ENCODE peak calls at places on chromosomes 5 and 9, in seven cellular contexts. F, L, K, M, V, Q and G are unnamed samples.

GRCh38 chr5:156695774-156696173 is 154.3 kb upstream of the PPP1R2B start:
- DNase-seq in F (no peak), L (no peak), K (no peak), M (no peak), V (no peak), Q (no peak), G (no peak)

GRCh38 chr5:159209438-159210305 is at the start of gene RNF145:
- DNase-seq in F (peak; percentile 81), L (peak; percentile 47), K (peak; percentile 88), M (peak; percentile 74), V (peak; percentile 86), Q (peak; percentile 79), G (peak; percentile 70)

GRCh38 chr5:76257897-76258296 is 145.2 kb upstream of the IQGAP2 start:
- DNase-seq in F (no peak), L (no peak), K (no peak), M (no peak), V (no peak), Q (no peak), G (no peak)

GRCh38 chr5:67211926-67212325 is 15.3 kb upstream of the CD180 start:
- DNase-seq in F (peak; percentile 78), L (peak; percentile 50), K (no peak), M (no peak), V (peak; percentile 82), Q (no peak), G (peak; percentile 82)

GRCh38 chr9:114602620-114603019 is 8.5 kb upstream of the TMEM268 start:
- DNase-seq in F (no peak), L (no peak), K (no peak), M (no peak), V (no peak), Q (no peak), G (no peak)

GRCh38 chr5:122751293-122751753 is 23.6 kb upstream of the SNX2 start:
- DNase-seq in F (peak; percentile 82), L (no peak), K (no peak), M (no peak), V (peak; percentile 82), Q (peak; percentile 70), G (peak; percentile 13)

GRCh38 chr9:132651259-132651658 is 18.5 kb downstream of the DDX31 start:
- DNase-seq in F (peak; percentile 97), L (peak; percentile 87), K (no peak), M (no peak), V (peak; percentile 96), Q (peak; percentile 43), G (peak; percentile 43)

GRCh38 chr5:138538943-138539627 is 4.0 kb downstream of the ETF1 start:
- DNase-seq in F (no peak), L (no peak), K (no peak), M (no peak), V (no peak), Q (no peak), G (no peak)

GRCh38 chr9:68896495-68896894 is 117.4 kb downstream of the PRKACG start:
- DNase-seq in F (no peak), L (no peak), K (no peak), M (no peak), V (peak; percentile 6), Q (no peak), G (no peak)

GRCh38 chr5:38751103-38751502 is 94.7 kb upstream of the OSMR start:
- DNase-seq in F (no peak), L (no peak), K (no peak), M (no peak), V (peak; percentile 42), Q (no peak), G (no peak)

GRCh38 chr5:102856374-102856748 is 101.3 kb downstream of the PAM start:
- DNase-seq in F (peak; percentile 41), L (peak; percentile 83), K (no peak), M (no peak), V (peak; percentile 55), Q (no peak), G (peak; percentile 72)

DNA sequence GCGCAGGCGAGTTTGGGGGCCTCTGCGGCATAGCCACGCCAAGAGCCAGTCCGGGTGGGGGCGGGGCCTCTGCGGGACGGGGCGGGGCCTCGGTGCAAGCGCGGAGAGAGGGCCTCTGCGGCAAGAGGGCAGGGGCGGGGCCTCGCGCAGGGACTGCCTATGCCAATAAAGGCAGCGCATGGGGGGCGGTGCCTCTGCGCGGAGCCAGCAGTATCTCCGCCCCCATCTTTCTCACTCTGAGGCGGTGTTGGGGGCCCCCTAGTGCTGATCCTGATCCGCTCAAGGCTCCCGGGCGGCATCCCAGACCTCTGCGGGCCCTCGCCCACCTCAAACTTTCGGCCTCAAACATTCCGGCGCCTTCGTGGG is 9.2 kb upstream of the GPRIN1 start:
- DNase-seq in F (peak; percentile 88), L (no peak), K (peak; percentile 40), M (peak; percentile 84), V (peak; percentile 92), Q (peak; percentile 88), G (no peak)
- TF ChIP-seq CTCF in F (peak; percentile 63), L (peak; percentile 57), K (peak; percentile 25), M (peak; percentile 22), V (peak; percentile 64), Q (no peak), G (peak; percentile 32)

GRCh38 chr5:151684690-151685361 is 1.9 kb downstream of the SPARC start:
- DNase-seq in F (peak; percentile 96), L (peak; percentile 96), K (no peak), M (no peak), V (peak; percentile 98), Q (peak; percentile 78), G (peak; percentile 98)
- TF ChIP-seq CTCF in F (peak; percentile 41), L (peak; percentile 49), K (peak; percentile 42), M (no peak), V (peak; percentile 62), Q (no peak), G (peak; percentile 73)

GRCh38 chr5:150778103-150778516 is 447 bp upstream of the SMIM3 start:
- DNase-seq in F (peak; percentile 53), L (no peak), K (no peak), M (no peak), V (peak; percentile 42), Q (peak; percentile 21), G (no peak)

GRCh38 chr5:150777685-150778084 is 872 bp upstream of the SMIM3 start:
- DNase-seq in F (no peak), L (no peak), K (no peak), M (no peak), V (no peak), Q (no peak), G (no peak)

GRCh38 chr5:150779397-150780179 is 1.0 kb downstream of the SMIM3 start:
- DNase-seq in F (no peak), L (no peak), K (no peak), M (no peak), V (peak; percentile 62), Q (no peak), G (no peak)

GRCh38 chr5:150780180-150780692 is 1.7 kb downstream of the SMIM3 start:
- DNase-seq in F (no peak), L (no peak), K (peak; percentile 47), M (no peak), V (peak; percentile 62), Q (no peak), G (peak; percentile 57)

GRCh38 chr5:150778517-150779396 is at the start of gene SMIM3:
- DNase-seq in F (peak; percentile 72), L (no peak), K (peak; percentile 89), M (peak; percentile 58), V (peak; percentile 73), Q (peak; percentile 89), G (peak; percentile 57)
- TF ChIP-seq CTCF in F (peak; percentile 47), L (peak; percentile 58), K (peak; percentile 46), M (peak; percentile 54), V (peak; percentile 59), Q (peak; percentile 35), G (peak; percentile 66)

DNA sequence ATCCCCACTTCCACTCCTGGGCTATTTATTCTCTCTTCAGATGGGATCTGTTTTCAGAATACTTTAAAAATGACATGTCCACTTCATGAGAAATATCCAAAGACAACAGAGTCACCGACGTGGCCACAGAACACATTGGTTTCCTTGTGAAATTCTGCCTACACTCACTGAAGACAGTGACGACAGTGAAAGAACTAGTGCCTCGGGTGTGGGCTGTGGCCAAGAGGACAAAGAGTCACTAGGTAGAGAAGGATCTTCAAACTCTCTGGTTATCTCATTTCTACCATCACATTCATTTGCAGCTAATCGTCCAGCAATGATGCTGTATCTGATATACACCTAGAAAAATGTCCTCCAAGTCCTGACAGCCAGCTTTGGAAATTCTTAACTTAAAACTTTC is 59.1 kb downstream of the HABP4 start:
- DNase-seq in F (no peak), L (no peak), K (no peak), M (no peak), V (no peak), Q (no peak), G (no peak)
- TF ChIP-seq CTCF in F (no peak), L (no peak), K (no peak), M (no peak), V (no peak), Q (no peak), G (no peak)

DNA sequence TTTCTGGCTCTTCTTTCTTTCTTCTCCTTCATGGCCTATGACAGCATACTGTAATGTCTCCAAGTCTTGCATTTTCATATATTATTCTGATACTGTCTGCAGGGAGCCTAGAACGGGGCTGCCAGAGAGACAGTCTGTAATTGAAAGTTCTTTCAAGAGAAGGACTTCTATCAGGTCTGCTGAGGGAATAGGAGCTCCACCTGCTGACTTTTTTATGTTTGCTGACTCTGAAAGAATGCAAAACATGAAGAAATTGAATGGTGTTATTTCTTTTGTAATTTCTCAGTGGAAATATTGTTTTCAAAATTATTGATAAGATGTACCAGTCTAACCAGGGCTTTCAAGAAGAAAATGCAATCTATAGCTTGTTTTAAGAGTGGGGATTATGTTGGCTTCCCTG is 121.9 kb upstream of the RFX3 start:
- DNase-seq in F (no peak), L (no peak), K (no peak), M (no peak), V (peak; percentile 20), Q (no peak), G (no peak)
- TF ChIP-seq CTCF in F (no peak), L (no peak), K (no peak), M (no peak), V (peak; percentile 13), Q (no peak), G (no peak)

GRCh38 chr5:308672-309271 is 12.7 kb upstream of the AHRR start:
- DNase-seq in F (peak; percentile 34), L (no peak), K (no peak), M (peak; percentile 29), V (peak; percentile 73), Q (no peak), G (peak; percentile 23)
- TF ChIP-seq CTCF in F (peak; percentile 43), L (peak; percentile 37), K (peak; percentile 33), M (no peak), V (peak; percentile 67), Q (peak; percentile 18), G (peak; percentile 66)